ENCODE peak calls at places on chromosomes 11 and 22, in eight cellular contexts. C is lower leg skin; Z is endothelial cell; T is AG09309; W is H1; Y is CD4-positive, alpha-beta T cell; U is suprapubic skin; A is progenitor cell of endocrine pancreas. G is an unnamed sample.

GRCh38 chr11:14500181-14500651 is 605 bp upstream of the COPB1 start:
- DNase-seq in C (peak), Z (peak), T (no peak), W (no peak), Y (peak), U (no peak), A (no peak), G (peak)

GRCh38 chr11:117822031-117822521 is 2.5 kb downstream of the FXYD2 start:
- DNase-seq in C (no peak), Z (peak), T (no peak), W (peak), Y (peak), U (no peak), A (no peak), G (peak)

GRCh38 chr11:124899376-124900145 is 1.9 kb upstream of the ROBO4 start:
- DNase-seq in C (no peak), Z (no peak), T (no peak), W (peak), Y (no peak), U (no peak), A (no peak), G (no peak)

GRCh38 chr11:124114942-124115781 is at the start of gene VWA5A:
- DNase-seq in C (peak), Z (peak), T (peak), W (peak), Y (peak), U (peak), A (no peak), G (peak)

GRCh38 chr22:24444729-24445466 is 17.5 kb downstream of the ADORA2A start:
- DNase-seq in C (no peak), Z (no peak), T (no peak), W (no peak), Y (no peak), U (no peak), A (no peak), G (peak)

GRCh38 chr11:36775157-36775556 is 177.1 kb upstream of the RAG2 start:
- DNase-seq in C (no peak), Z (no peak), T (no peak), W (no peak), Y (no peak), U (no peak), A (no peak), G (no peak)

GRCh38 chr11:128859563-128860441 is 7.3 kb downstream of the KCNJ1 start:
- DNase-seq in C (peak), Z (peak), T (no peak), W (peak), Y (peak), U (no peak), A (peak), G (peak)

GRCh38 chr11:114571712-114572111 is 12.0 kb upstream of the NXPE1 start:
- DNase-seq in C (no peak), Z (no peak), T (no peak), W (no peak), Y (no peak), U (no peak), A (no peak), G (no peak)

GRCh38 chr11:75593337-75593915 is 31.4 kb downstream of the SERPINH1 start:
- DNase-seq in C (no peak), Z (no peak), T (no peak), W (no peak), Y (no peak), U (no peak), A (no peak), G (no peak)

GRCh38 chr11:119652907-119653659 is 75.9 kb downstream of the NECTIN1 start:
- DNase-seq in C (no peak), Z (no peak), T (no peak), W (no peak), Y (no peak), U (no peak), A (no peak), G (no peak)

GRCh38 chr22:30969532-30970355 is 679 bp downstream of the TUG1 start:
- DNase-seq in C (no peak), Z (peak), T (no peak), W (no peak), Y (peak), U (no peak), A (no peak), G (no peak)

GRCh38 chr11:82577246-82577645 is 156.4 kb downstream of the FAM181B start:
- DNase-seq in C (no peak), Z (no peak), T (no peak), W (no peak), Y (no peak), U (no peak), A (no peak), G (no peak)

GRCh38 chr22:39434243-39434653 is 22.6 kb upstream of the MGAT3 start:
- DNase-seq in C (no peak), Z (no peak), T (no peak), W (no peak), Y (no peak), U (no peak), A (no peak), G (no peak)

GRCh38 chr22:50118129-50118528 is 28.3 kb downstream of the MOV10L1 start:
- DNase-seq in C (no peak), Z (no peak), T (no peak), W (no peak), Y (no peak), U (peak), A (no peak), G (no peak)

GRCh38 chr11:8213390-8213789 is 44.6 kb upstream of the RIC3 start:
- DNase-seq in C (no peak), Z (no peak), T (no peak), W (no peak), Y (no peak), U (no peak), A (no peak), G (no peak)

GRCh38 chr11:26230021-26230420 is 101.9 kb upstream of the ANO3 start:
- DNase-seq in C (no peak), Z (no peak), T (no peak), W (no peak), Y (no peak), U (no peak), A (no peak), G (no peak)

GRCh38 chr11:6545917-6546605 is 49.0 kb downstream of the DNHD1 start:
- DNase-seq in C (no peak), Z (no peak), T (no peak), W (no peak), Y (no peak), U (no peak), A (no peak), G (no peak)

GRCh38 chr22:46758867-46759290 is 3.6 kb upstream of the TBC1D22A start:
- DNase-seq in C (no peak), Z (peak), T (no peak), W (peak), Y (peak), U (no peak), A (peak), G (peak)

GRCh38 chr11:110339456-110339855 is 43.0 kb upstream of the RDX start:
- DNase-seq in C (no peak), Z (no peak), T (no peak), W (no peak), Y (no peak), U (no peak), A (no peak), G (no peak)

GRCh38 chr11:61267437-61267841 is 26.5 kb downstream of the PGA5 start:
- DNase-seq in C (no peak), Z (no peak), T (no peak), W (no peak), Y (no peak), U (no peak), A (no peak), G (no peak)

GRCh38 chr11:68825603-68826002 is 16.1 kb downstream of the CPT1A start:
- DNase-seq in C (no peak), Z (no peak), T (no peak), W (peak), Y (peak), U (no peak), A (no peak), G (no peak)

GRCh38 chr11:65274734-65275682 is 13.2 kb downstream of the POLA2 start:
- DNase-seq in C (peak), Z (peak), T (peak), W (no peak), Y (peak), U (no peak), A (peak), G (peak)

GRCh38 chr11:35842958-35843357 is 100.9 kb upstream of the LDLRAD3 start:
- DNase-seq in C (no peak), Z (no peak), T (no peak), W (no peak), Y (no peak), U (no peak), A (no peak), G (no peak)

GRCh38 chr11:87878373-87878779 is 296.9 kb downstream of the RAB38 start:
- DNase-seq in C (no peak), Z (peak), T (peak), W (no peak), Y (no peak), U (no peak), A (no peak), G (no peak)

GRCh38 chr11:33982661-33983060 is 68.9 kb upstream of the CAPRIN1 start:
- DNase-seq in C (no peak), Z (no peak), T (no peak), W (no peak), Y (no peak), U (no peak), A (no peak), G (no peak)

GRCh38 chr22:19449422-19449767 is 1.9 kb upstream of the C22orf39 start:
- DNase-seq in C (no peak), Z (no peak), T (no peak), W (no peak), Y (no peak), U (no peak), A (no peak), G (no peak)

GRCh38 chr22:19447388-19448075 is at the start of gene C22orf39:
- DNase-seq in C (peak), Z (peak), T (peak), W (peak), Y (peak), U (peak), A (peak), G (peak)

GRCh38 chr22:19450363-19451175 is 3.1 kb upstream of the C22orf39 start:
- DNase-seq in C (no peak), Z (no peak), T (no peak), W (no peak), Y (no peak), U (no peak), A (no peak), G (no peak)

GRCh38 chr22:19448076-19448607 is 631 bp upstream of the C22orf39 start:
- DNase-seq in C (no peak), Z (peak), T (no peak), W (no peak), Y (no peak), U (no peak), A (no peak), G (peak)

DNA sequence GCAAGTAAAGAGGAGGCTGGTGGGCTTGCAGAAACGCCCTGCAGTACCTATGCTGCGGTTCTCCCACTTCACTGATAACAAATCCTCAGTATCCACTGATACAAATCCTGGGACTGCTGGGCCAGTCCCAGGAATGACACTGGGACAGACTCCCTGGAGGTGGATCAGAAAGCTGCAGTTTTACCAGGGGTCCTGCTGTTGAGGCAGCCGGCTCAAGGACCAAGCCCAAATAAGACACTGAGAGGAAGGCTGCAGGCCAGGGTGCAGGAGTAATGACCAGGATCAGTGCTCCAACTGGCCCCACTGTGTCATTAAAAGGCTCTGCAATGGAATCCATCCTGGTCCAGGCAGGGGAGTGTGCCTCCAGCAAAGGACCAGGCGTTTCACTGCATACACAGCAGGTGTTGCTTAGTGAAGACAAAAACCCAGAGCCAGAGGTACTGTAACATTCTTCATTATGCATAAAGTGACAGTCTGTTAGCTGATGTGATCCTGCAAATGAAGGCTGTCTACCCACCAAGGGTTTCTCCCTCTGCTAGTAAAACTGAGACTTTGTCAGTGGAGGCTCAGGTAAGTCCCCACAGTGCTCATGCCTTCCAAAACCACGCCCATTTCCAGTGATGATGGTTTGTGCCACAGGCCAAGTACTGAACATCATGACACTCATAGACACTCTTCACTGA is 1.4 kb upstream of the C22orf39 start:
- DNase-seq in C (no peak), Z (no peak), T (no peak), W (no peak), Y (no peak), U (no peak), A (no peak), G (no peak)
- TF ChIP-seq CTCF in C (no peak), Z (no peak), T (no peak), W (no peak), Y (no peak), U (no peak), A (no peak), G (no peak)

GRCh38 chr11:11107081-11107480 is 246.0 kb downstream of the CSNK2A3 start:
- DNase-seq in C (no peak), Z (no peak), T (no peak), W (no peak), Y (no peak), U (no peak), A (no peak), G (no peak)

DNA sequence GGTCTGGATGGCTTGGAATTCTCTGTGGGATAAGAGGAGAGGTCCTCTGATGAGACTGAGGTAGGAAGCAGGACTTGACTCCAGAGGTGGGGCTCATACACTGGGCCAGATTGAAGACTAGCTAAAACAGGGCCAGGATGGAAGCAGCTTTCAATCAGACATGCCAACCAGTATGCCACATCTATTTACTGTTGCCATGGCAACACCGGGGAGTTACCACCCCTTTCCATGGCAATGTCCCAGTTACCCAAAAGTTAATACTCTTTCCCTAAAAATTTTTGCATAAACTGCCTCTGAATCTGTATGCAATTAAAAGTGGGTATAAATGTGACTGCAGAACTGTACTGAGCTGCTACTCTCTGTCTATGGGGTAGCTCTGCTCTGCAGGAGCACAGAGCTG is 247.5 kb upstream of the ZBED5 start:
- DNase-seq in C (no peak), Z (no peak), T (no peak), W (no peak), Y (no peak), U (no peak), A (no peak), G (no peak)
- TF ChIP-seq CTCF in C (no peak), Z (no peak), T (no peak), W (no peak), Y (no peak), U (no peak), A (no peak), G (no peak)

GRCh38 chr11:1226226-1226961 is 3.5 kb downstream of the MUC5B start:
- DNase-seq in C (no peak), Z (no peak), T (no peak), W (peak), Y (no peak), U (peak), A (no peak), G (peak)
- TF ChIP-seq CTCF in C (no peak), Z (no peak), T (no peak), W (peak), Y (no peak), U (no peak), A (no peak), G (no peak)

GRCh38 chr11:67400251-67400941 is 1.3 kb downstream of the PPP1CA start:
- DNase-seq in C (no peak), Z (no peak), T (no peak), W (no peak), Y (no peak), U (no peak), A (no peak), G (no peak)
- TF ChIP-seq CTCF in C (no peak), Z (no peak), T (no peak), W (no peak), Y (no peak), U (no peak), A (no peak), G (no peak)

DNA sequence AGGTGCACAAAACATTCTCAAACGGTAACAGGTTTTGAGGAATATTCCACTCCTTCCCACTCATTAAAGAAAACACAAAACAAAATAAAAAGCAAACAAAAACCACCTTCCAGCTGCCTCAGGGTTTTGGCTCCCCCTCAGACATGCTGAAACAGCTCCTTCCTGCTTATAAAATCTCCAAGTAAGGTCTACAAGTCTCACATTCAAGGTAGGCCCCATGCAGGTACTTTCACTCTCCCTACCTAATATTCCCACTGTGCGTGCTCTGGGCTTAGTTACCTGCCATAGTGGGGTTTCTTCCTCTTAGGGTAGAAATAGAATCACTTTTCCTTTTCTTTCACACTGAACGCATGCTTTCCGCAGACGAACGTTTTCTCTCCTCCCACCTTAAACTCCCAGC is 132.3 kb downstream of the RBFOX2 start:
- DNase-seq in C (no peak), Z (no peak), T (no peak), W (no peak), Y (no peak), U (no peak), A (no peak), G (no peak)
- TF ChIP-seq CTCF in C (no peak), Z (no peak), T (no peak), W (no peak), Y (no peak), U (no peak), A (no peak), G (no peak)

GRCh38 chr11:102807921-102808320 is 10.0 kb upstream of the MMP1 start:
- DNase-seq in C (no peak), Z (peak), T (no peak), W (peak), Y (no peak), U (no peak), A (peak), G (peak)
- TF ChIP-seq CTCF in C (no peak), Z (peak), T (peak), W (peak), Y (no peak), U (no peak), A (peak), G (peak)

DNA sequence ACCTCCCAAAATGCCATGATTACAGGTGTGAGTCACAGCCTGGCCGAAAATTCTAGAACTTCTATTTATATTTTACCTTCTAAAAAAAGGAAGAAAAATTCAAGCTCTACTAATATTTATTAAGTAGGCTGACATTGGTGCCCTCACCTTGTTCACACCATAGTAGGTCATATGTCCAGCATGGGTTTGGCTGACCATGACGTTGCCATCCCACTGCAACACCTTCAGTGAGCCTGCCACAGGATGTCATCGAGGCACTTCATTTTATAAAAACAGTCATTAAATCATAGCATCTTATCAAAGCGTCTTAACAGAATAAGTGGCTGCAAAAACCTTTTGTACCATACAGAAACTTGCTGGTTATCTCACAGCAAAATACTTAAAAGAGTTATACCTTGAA is 58.3 kb downstream of the LRRC32 start:
- DNase-seq in C (no peak), Z (no peak), T (no peak), W (no peak), Y (no peak), U (peak), A (no peak), G (no peak)
- TF ChIP-seq CTCF in C (no peak), Z (no peak), T (no peak), W (no peak), Y (no peak), U (no peak), A (no peak), G (no peak)

GRCh38 chr22:42116848-42117424 is 13.7 kb downstream of the CYP2D6 start:
- DNase-seq in C (no peak), Z (no peak), T (no peak), W (peak), Y (no peak), U (no peak), A (no peak), G (no peak)

GRCh38 chr22:42114721-42115120 is 15.9 kb downstream of the CYP2D6 start:
- DNase-seq in C (no peak), Z (no peak), T (no peak), W (peak), Y (no peak), U (no peak), A (no peak), G (no peak)

GRCh38 chr22:42108848-42109247 is 18.3 kb upstream of the NDUFA6 start:
- DNase-seq in C (no peak), Z (no peak), T (no peak), W (peak), Y (no peak), U (no peak), A (no peak), G (no peak)

DNA sequence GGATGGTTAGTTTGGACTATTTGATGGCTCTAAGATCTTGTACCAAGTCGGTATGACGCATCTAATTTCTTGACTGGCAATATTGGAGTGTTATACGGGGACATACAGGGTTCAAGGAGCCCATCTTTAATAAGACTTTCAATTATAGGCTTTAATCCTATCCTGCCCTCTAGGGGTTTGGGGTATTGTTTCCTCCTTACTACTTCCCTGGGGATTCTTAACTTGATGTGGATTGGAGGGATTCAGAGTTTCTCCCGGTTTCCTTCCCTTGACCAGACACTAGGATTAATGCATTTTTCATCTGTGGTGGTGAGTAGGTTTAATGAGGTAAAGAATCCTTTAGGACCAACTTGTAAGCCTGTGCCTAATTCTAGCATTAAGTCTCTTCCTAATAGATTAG is 18.8 kb downstream of the CYP2D6 start:
- DNase-seq in C (no peak), Z (no peak), T (no peak), W (no peak), Y (no peak), U (no peak), A (no peak), G (no peak)
- TF ChIP-seq CTCF in C (no peak), Z (no peak), T (no peak), W (peak), Y (no peak), U (no peak), A (no peak), G (no peak)